ENCODE peak calls at places on chromosomes 11 and 22, in six cellular contexts. One of them, this sample, is unnamed.

GRCh38 chr11:79543101-79543500 is 102.3 kb upstream of the TENM4 start:
- DNase-seq in fibroblast of lung: no peak
- DNase-seq in gastrocnemius medialis: no peak
- DNase-seq in stimulated activated CD4-positive, alpha-beta T cell treated with anti-CD3 and anti-CD28 coated beads, Interleukin-4, amount 100 ng/mL, for 48 hours: no peak
- DNase-seq in CD8-positive, alpha-beta T cell: no peak
- DNase-seq in NCI-H1092 treated with DMSO at 0.1 percent for 48 hours: no peak
- DNase-seq in this sample: no peak

GRCh38 chr11:131688056-131688693 is 317.8 kb downstream of the NTM start:
- DNase-seq in gastrocnemius medialis: no peak
- DNase-seq in stimulated activated CD4-positive, alpha-beta T cell treated with anti-CD3 and anti-CD28 coated beads, Interleukin-4, amount 100 ng/mL, for 48 hours: peak
- DNase-seq in fibroblast of lung: peak
- DNase-seq in CD8-positive, alpha-beta T cell: no peak
- DNase-seq in NCI-H1092 treated with DMSO at 0.1 percent for 48 hours: peak
- DNase-seq in this sample: peak

GRCh38 chr11:126862664-126863247 is 137.8 kb downstream of the KIRREL3 start:
- DNase-seq in CD8-positive, alpha-beta T cell: no peak
- DNase-seq in NCI-H1092 treated with DMSO at 0.1 percent for 48 hours: peak
- DNase-seq in fibroblast of lung: peak
- DNase-seq in stimulated activated CD4-positive, alpha-beta T cell treated with anti-CD3 and anti-CD28 coated beads, Interleukin-4, amount 100 ng/mL, for 48 hours: no peak
- DNase-seq in gastrocnemius medialis: no peak
- DNase-seq in this sample: no peak

GRCh38 chr22:46528121-46528610 is 9.3 kb downstream of the CELSR1 start:
- DNase-seq in CD8-positive, alpha-beta T cell: no peak
- DNase-seq in gastrocnemius medialis: no peak
- DNase-seq in NCI-H1092 treated with DMSO at 0.1 percent for 48 hours: no peak
- DNase-seq in fibroblast of lung: peak
- DNase-seq in stimulated activated CD4-positive, alpha-beta T cell treated with anti-CD3 and anti-CD28 coated beads, Interleukin-4, amount 100 ng/mL, for 48 hours: no peak
- DNase-seq in this sample: no peak

GRCh38 chr11:125429174-125429707 is 66.8 kb downstream of the FEZ1 start:
- DNase-seq in gastrocnemius medialis: peak
- DNase-seq in CD8-positive, alpha-beta T cell: peak
- DNase-seq in NCI-H1092 treated with DMSO at 0.1 percent for 48 hours: peak
- DNase-seq in fibroblast of lung: peak
- DNase-seq in stimulated activated CD4-positive, alpha-beta T cell treated with anti-CD3 and anti-CD28 coated beads, Interleukin-4, amount 100 ng/mL, for 48 hours: peak
- DNase-seq in this sample: peak

GRCh38 chr11:16966633-16967346 is 47.4 kb downstream of the PLEKHA7 start:
- DNase-seq in stimulated activated CD4-positive, alpha-beta T cell treated with anti-CD3 and anti-CD28 coated beads, Interleukin-4, amount 100 ng/mL, for 48 hours: no peak
- DNase-seq in gastrocnemius medialis: no peak
- DNase-seq in CD8-positive, alpha-beta T cell: no peak
- DNase-seq in fibroblast of lung: no peak
- DNase-seq in NCI-H1092 treated with DMSO at 0.1 percent for 48 hours: no peak
- DNase-seq in this sample: no peak

GRCh38 chr11:76124905-76125566 is 81.3 kb downstream of the WNT11 start:
- DNase-seq in fibroblast of lung: no peak
- DNase-seq in NCI-H1092 treated with DMSO at 0.1 percent for 48 hours: no peak
- DNase-seq in stimulated activated CD4-positive, alpha-beta T cell treated with anti-CD3 and anti-CD28 coated beads, Interleukin-4, amount 100 ng/mL, for 48 hours: no peak
- DNase-seq in CD8-positive, alpha-beta T cell: no peak
- DNase-seq in gastrocnemius medialis: no peak
- DNase-seq in this sample: no peak

GRCh38 chr11:92671081-92671480 is 298.4 kb upstream of the MTNR1B start:
- DNase-seq in CD8-positive, alpha-beta T cell: no peak
- DNase-seq in stimulated activated CD4-positive, alpha-beta T cell treated with anti-CD3 and anti-CD28 coated beads, Interleukin-4, amount 100 ng/mL, for 48 hours: no peak
- DNase-seq in NCI-H1092 treated with DMSO at 0.1 percent for 48 hours: no peak
- DNase-seq in fibroblast of lung: no peak
- DNase-seq in gastrocnemius medialis: no peak
- DNase-seq in this sample: no peak

GRCh38 chr11:59708537-59708936 is 5.1 kb downstream of the OR10V1 start:
- DNase-seq in NCI-H1092 treated with DMSO at 0.1 percent for 48 hours: no peak
- DNase-seq in fibroblast of lung: peak
- DNase-seq in gastrocnemius medialis: no peak
- DNase-seq in CD8-positive, alpha-beta T cell: no peak
- DNase-seq in stimulated activated CD4-positive, alpha-beta T cell treated with anti-CD3 and anti-CD28 coated beads, Interleukin-4, amount 100 ng/mL, for 48 hours: no peak
- DNase-seq in this sample: no peak

This sample was measured in NCI-H524.